ENCODE peak calls at places on chromosomes 13 and 19, in nine cellular contexts. E, F, Y, M, W, I, B, N and U are unnamed samples.

GRCh38 chr19:46428278-46429141 is at the start of gene PNMA8C:
- DNase-seq in E (peak), F (peak), Y (peak), M (peak), W (peak), I (no peak), B (no peak), N (peak), U (peak)

GRCh38 chr19:38139122-38139521 is 84.9 kb downstream of the DPF1 start:
- DNase-seq in E (no peak), F (no peak), Y (no peak), M (no peak), W (no peak), I (no peak), B (no peak), N (no peak), U (no peak)

GRCh38 chr19:48329167-48329891 is 4.0 kb downstream of the EMP3 start:
- DNase-seq in E (peak), F (no peak), Y (no peak), M (no peak), W (peak), I (peak), B (no peak), N (no peak), U (peak)

GRCh38 chr19:50932018-50932689 is 20.7 kb downstream of the KLK5 start:
- DNase-seq in E (no peak), F (no peak), Y (no peak), M (no peak), W (no peak), I (peak), B (no peak), N (no peak), U (no peak)

GRCh38 chr13:97627566-97627965 is 193.6 kb downstream of the RAP2A start:
- DNase-seq in E (peak), F (no peak), Y (peak), M (no peak), W (peak), I (peak), B (peak), N (no peak), U (no peak)

GRCh38 chr13:79533781-79534400 is 52.9 kb downstream of the NDFIP2 start:
- DNase-seq in E (peak), F (no peak), Y (no peak), M (no peak), W (no peak), I (no peak), B (no peak), N (no peak), U (no peak)

GRCh38 chr13:39942901-39943273 is 287.4 kb downstream of the COG6 start:
- DNase-seq in E (peak), F (no peak), Y (peak), M (no peak), W (peak), I (peak), B (peak), N (peak), U (peak)

GRCh38 chr13:25329706-25330105 is 28.3 kb downstream of the NUP58 start:
- DNase-seq in E (peak), F (no peak), Y (no peak), M (no peak), W (peak), I (no peak), B (no peak), N (no peak), U (no peak)

GRCh38 chr13:23654111-23655110 is 84.2 kb downstream of the TNFRSF19 start:
- DNase-seq in E (peak), F (no peak), Y (no peak), M (no peak), W (no peak), I (peak), B (no peak), N (no peak), U (no peak)

GRCh38 chr19:47881757-47882156 is 4.4 kb downstream of the SULT2A1 start:
- DNase-seq in E (no peak), F (no peak), Y (no peak), M (no peak), W (no peak), I (no peak), B (no peak), N (no peak), U (no peak)

GRCh38 chr13:80118099-80118498 is 222.8 kb downstream of the SPRY2 start:
- DNase-seq in E (no peak), F (no peak), Y (no peak), M (no peak), W (no peak), I (no peak), B (no peak), N (no peak), U (no peak)

GRCh38 chr19:19552811-19553210 is 14.7 kb downstream of the CILP2 start:
- DNase-seq in E (peak), F (no peak), Y (peak), M (peak), W (peak), I (peak), B (no peak), N (no peak), U (no peak)

GRCh38 chr13:28849441-28849840 is 29.3 kb downstream of the MTUS2 start:
- DNase-seq in E (no peak), F (no peak), Y (no peak), M (no peak), W (no peak), I (no peak), B (no peak), N (no peak), U (no peak)

GRCh38 chr13:47211106-47211505 is 314.3 kb upstream of the HTR2A start:
- DNase-seq in E (no peak), F (no peak), Y (no peak), M (no peak), W (no peak), I (peak), B (no peak), N (no peak), U (no peak)

GRCh38 chr19:16018106-16018755 is 58.1 kb upstream of the TPM4 start:
- DNase-seq in E (no peak), F (no peak), Y (no peak), M (peak), W (no peak), I (no peak), B (no peak), N (no peak), U (no peak)

GRCh38 chr13:98253526-98253925 is 76.5 kb upstream of the RNF113B start:
- DNase-seq in E (peak), F (no peak), Y (no peak), M (no peak), W (peak), I (no peak), B (no peak), N (no peak), U (no peak)

GRCh38 chr19:40403262-40403984 is 9.8 kb downstream of the PRX start:
- DNase-seq in E (peak), F (peak), Y (peak), M (peak), W (peak), I (peak), B (peak), N (peak), U (peak)

GRCh38 chr19:51090471-51090870 is 7.8 kb upstream of the KLK14 start:
- DNase-seq in E (no peak), F (no peak), Y (no peak), M (no peak), W (no peak), I (no peak), B (no peak), N (no peak), U (no peak)

GRCh38 chr19:1469936-1470863 is 8.8 kb downstream of the C19orf25 start:
- DNase-seq in E (peak), F (no peak), Y (peak), M (peak), W (peak), I (peak), B (no peak), N (no peak), U (peak)

GRCh38 chr13:110855363-110855762 is 59.5 kb downstream of the ANKRD10 start:
- DNase-seq in E (no peak), F (no peak), Y (no peak), M (no peak), W (no peak), I (no peak), B (no peak), N (no peak), U (no peak)

GRCh38 chr13:25494708-25495411 is 123.1 kb downstream of the ATP8A2 start:
- DNase-seq in E (no peak), F (no peak), Y (no peak), M (no peak), W (no peak), I (no peak), B (no peak), N (no peak), U (no peak)

GRCh38 chr19:44839272-44839671 is 6.8 kb upstream of the NECTIN2 start:
- DNase-seq in E (no peak), F (no peak), Y (no peak), M (no peak), W (no peak), I (no peak), B (no peak), N (no peak), U (no peak)

GRCh38 chr13:81140675-81141074 is 799.7 kb upstream of the SPRY2 start:
- DNase-seq in E (no peak), F (no peak), Y (peak), M (no peak), W (no peak), I (no peak), B (no peak), N (no peak), U (no peak)

GRCh38 chr19:38801359-38802095 is 11.2 kb downstream of the LGALS4 start:
- DNase-seq in E (no peak), F (no peak), Y (no peak), M (no peak), W (no peak), I (no peak), B (no peak), N (no peak), U (no peak)

GRCh38 chr13:99542788-99543406 is 41.6 kb downstream of the TM9SF2 start:
- DNase-seq in E (no peak), F (no peak), Y (no peak), M (no peak), W (no peak), I (no peak), B (no peak), N (no peak), U (peak)

GRCh38 chr19:53532362-53532761 is 5.6 kb upstream of the ZNF331 start:
- DNase-seq in E (no peak), F (no peak), Y (no peak), M (no peak), W (no peak), I (no peak), B (no peak), N (no peak), U (no peak)

GRCh38 chr13:33380487-33381079 is 95.0 kb upstream of the STARD13 start:
- DNase-seq in E (no peak), F (no peak), Y (no peak), M (no peak), W (no peak), I (no peak), B (no peak), N (no peak), U (no peak)

GRCh38 chr19:34975056-34975455 is 11.0 kb upstream of the ZNF792 start:
- DNase-seq in E (no peak), F (no peak), Y (no peak), M (no peak), W (no peak), I (no peak), B (no peak), N (no peak), U (no peak)
- TF ChIP-seq CTCF in E (no peak), F (no peak), Y (no peak), M (no peak), W (no peak), I (no peak), B (no peak), N (no peak), U (no peak)

GRCh38 chr13:31042501-31043165 is 110.2 kb downstream of the TEX26 start:
- DNase-seq in E (no peak), F (no peak), Y (no peak), M (no peak), W (no peak), I (no peak), B (no peak), N (no peak), U (no peak)

GRCh38 chr13:31043891-31044657 is 111.6 kb downstream of the TEX26 start:
- DNase-seq in E (peak), F (peak), Y (peak), M (peak), W (peak), I (peak), B (peak), N (peak), U (peak)

GRCh38 chr13:31045621-31046081 is 113.2 kb downstream of the TEX26 start:
- DNase-seq in E (peak), F (peak), Y (no peak), M (no peak), W (peak), I (peak), B (peak), N (no peak), U (no peak)

GRCh38 chr13:31046711-31047279 is 114.3 kb downstream of the TEX26 start:
- DNase-seq in E (no peak), F (no peak), Y (peak), M (peak), W (peak), I (no peak), B (no peak), N (no peak), U (no peak)

DNA sequence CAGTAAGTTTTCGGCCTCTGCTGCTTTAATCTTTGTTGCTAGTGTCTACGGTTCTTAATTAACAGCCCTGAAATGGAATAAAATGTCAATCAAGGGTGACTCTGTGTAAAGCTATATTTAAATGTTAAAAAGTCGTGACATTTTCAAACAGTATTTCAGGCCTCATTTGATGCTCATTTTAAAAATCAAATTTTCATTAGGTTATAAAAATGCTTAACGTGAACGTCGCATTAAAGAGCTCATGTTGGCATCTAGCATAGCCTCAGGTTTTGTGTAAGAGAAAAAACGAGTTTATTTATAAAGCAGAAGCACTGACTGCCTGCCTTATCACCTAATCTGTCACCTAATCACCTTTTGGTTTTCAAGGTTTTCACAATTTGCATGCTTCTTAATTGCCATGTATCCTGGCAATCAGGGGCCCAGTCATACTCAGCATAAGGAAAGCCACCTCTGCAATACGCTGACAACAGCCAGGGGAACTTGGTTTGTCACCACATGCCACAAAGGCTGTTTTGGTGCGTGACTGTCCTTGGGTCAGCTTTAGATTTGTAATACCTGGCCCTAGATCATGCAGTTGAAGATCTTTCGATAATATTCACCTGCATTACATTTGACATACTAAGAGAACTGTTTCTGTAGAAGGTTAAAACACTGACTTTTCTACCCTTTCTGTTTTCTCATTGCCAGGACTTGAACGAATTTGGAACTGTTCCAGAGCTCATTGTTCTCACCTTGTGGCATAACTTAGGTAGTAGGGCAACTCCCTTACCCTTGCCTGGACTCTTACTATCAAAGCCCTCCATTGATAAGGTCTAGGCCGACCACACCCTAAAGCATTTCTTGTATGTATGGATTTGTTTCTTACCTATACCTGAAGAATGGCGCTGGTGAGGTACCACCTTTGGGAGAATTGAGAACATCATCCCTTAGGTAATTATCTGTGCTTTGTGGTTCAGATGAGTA is 112.5 kb downstream of the TEX26 start:
- DNase-seq in E (no peak), F (no peak), Y (no peak), M (no peak), W (no peak), I (no peak), B (no peak), N (no peak), U (no peak)
- TF ChIP-seq CTCF in E (no peak), F (no peak), Y (no peak), M (peak), W (no peak), I (peak), B (no peak), N (no peak), U (peak)

GRCh38 chr19:18425515-18426415 is 6.6 kb downstream of the SSBP4 start:
- DNase-seq in E (peak), F (no peak), Y (no peak), M (peak), W (no peak), I (no peak), B (no peak), N (no peak), U (peak)
- TF ChIP-seq CTCF in E (peak), F (peak), Y (no peak), M (no peak), W (no peak), I (peak), B (peak), N (no peak), U (no peak)

DNA sequence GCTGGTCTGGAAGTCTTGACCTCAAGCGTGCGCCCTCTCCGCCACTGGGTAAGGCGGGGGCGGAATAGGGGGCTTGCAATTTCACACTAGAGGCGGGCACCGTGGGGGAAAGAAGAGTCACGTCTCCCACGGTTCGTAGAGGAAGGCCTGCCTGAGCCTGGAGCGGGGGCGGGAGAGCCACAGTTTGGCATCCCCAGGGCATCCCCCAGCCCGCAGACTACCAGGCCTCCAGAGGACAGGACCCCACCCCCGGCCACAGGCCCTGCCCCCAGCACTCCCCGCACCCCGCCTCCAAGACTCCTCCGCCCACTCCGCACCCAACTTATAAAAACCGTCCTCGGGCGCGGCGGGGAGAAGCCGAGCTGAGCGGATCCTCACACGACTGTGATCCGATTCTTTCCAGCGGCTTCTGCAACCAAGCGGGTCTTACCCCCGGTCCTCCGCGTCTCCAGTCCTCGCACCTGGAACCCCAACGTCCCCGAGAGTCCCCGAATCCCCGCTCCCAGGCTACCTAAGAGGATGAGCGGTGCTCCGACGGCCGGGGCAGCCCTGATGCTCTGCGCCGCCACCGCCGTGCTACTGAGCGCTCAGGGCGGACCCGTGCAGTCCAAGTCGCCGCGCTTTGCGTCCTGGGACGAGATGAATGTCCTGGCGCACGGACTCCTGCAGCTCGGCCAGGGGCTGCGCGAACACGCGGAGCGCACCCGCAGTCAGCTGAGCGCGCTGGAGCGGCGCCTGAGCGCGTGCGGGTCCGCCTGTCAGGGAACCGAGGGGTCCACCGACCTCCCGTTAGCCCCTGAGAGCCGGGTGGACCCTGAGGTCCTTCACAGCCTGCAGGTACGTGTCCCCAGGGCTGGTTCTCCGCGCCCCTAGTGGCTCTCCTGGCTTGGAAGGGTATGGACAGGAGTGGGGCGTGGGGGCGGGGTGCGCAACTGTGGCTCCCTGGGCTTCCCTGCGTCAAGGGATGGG is at the start of gene ANGPTL4:
- DNase-seq in E (peak), F (peak), Y (peak), M (peak), W (peak), I (peak), B (no peak), N (peak), U (peak)
- TF ChIP-seq CTCF in E (peak), F (peak), Y (peak), M (no peak), W (no peak), I (no peak), B (no peak), N (peak), U (no peak)